ENCODE peak calls at places on chromosomes 5 and 9, in six cellular contexts. X, O, F, S, R and E are unnamed samples.

GRCh38 chr5:15002791-15003190 is 131.2 kb upstream of the ANKH start:
- DNase-seq in X (no peak), O (no peak), F (peak), S (no peak), R (no peak), E (no peak)

GRCh38 chr9:121538221-121538620 is 38.6 kb upstream of the GGTA1 start:
- DNase-seq in X (no peak), O (no peak), F (no peak), S (no peak), R (no peak), E (no peak)

GRCh38 chr9:104961238-104961637 is 33.3 kb upstream of the ABCA1 start:
- DNase-seq in X (peak), O (peak), F (no peak), S (no peak), R (peak), E (peak)

GRCh38 chr5:144582046-144582445 is 411.4 kb downstream of the KCTD16 start:
- DNase-seq in X (no peak), O (no peak), F (no peak), S (no peak), R (no peak), E (no peak)

GRCh38 chr5:157345067-157345466 is 79.1 kb downstream of the CYFIP2 start:
- DNase-seq in X (no peak), O (no peak), F (no peak), S (no peak), R (no peak), E (no peak)

GRCh38 chr9:13904746-13905145 is 409.2 kb downstream of the NFIB start:
- DNase-seq in X (no peak), O (no peak), F (no peak), S (no peak), R (no peak), E (no peak)

GRCh38 chr5:180817847-180818246 is 15.2 kb upstream of the MGAT1 start:
- DNase-seq in X (no peak), O (no peak), F (no peak), S (no peak), R (no peak), E (no peak)

GRCh38 chr5:93070938-93071337 is 510.1 kb downstream of the NR2F1-AS1 start:
- DNase-seq in X (no peak), O (no peak), F (no peak), S (no peak), R (no peak), E (no peak)

GRCh38 chr5:149962040-149962439 is 1.5 kb downstream of the SLC26A2 start:
- DNase-seq in X (peak), O (peak), F (peak), S (no peak), R (peak), E (peak)

GRCh38 chr5:20610650-20611049 is 622.6 kb upstream of the CDH18 start:
- DNase-seq in X (no peak), O (no peak), F (no peak), S (no peak), R (no peak), E (no peak)

GRCh38 chr5:56480305-56481146 is 247.4 kb upstream of the ANKRD55 start:
- DNase-seq in X (peak), O (peak), F (peak), S (peak), R (peak), E (no peak)

GRCh38 chr9:38372685-38373619 is 19.6 kb upstream of the ALDH1B1 start:
- DNase-seq in X (no peak), O (peak), F (no peak), S (no peak), R (no peak), E (no peak)

GRCh38 chr9:123828449-123828848 is 101.5 kb downstream of the DENND1A start:
- DNase-seq in X (no peak), O (no peak), F (no peak), S (no peak), R (no peak), E (no peak)

GRCh38 chr5:111950660-111951059 is 193.7 kb upstream of the NREP start:
- DNase-seq in X (peak), O (no peak), F (no peak), S (no peak), R (peak), E (no peak)

GRCh38 chr9:99822096-99822595 is 461 bp downstream of the NR4A3 start:
- DNase-seq in X (peak), O (peak), F (no peak), S (no peak), R (peak), E (no peak)

GRCh38 chr5:85017271-85017670 is 632.6 kb upstream of the EDIL3 start:
- DNase-seq in X (peak), O (no peak), F (no peak), S (no peak), R (peak), E (no peak)

GRCh38 chr9:114140850-114141249 is 14.5 kb upstream of the COL27A1 start:
- DNase-seq in X (no peak), O (peak), F (no peak), S (no peak), R (no peak), E (no peak)

GRCh38 chr9:115296831-115297565 is 179.0 kb upstream of the TNC start:
- DNase-seq in X (peak), O (no peak), F (peak), S (no peak), R (peak), E (no peak)

GRCh38 chr9:80492221-80492620 is 920.5 kb downstream of the TLE4 start:
- DNase-seq in X (no peak), O (peak), F (no peak), S (no peak), R (peak), E (no peak)

GRCh38 chr5:150313921-150314716 is 11.4 kb upstream of the ARSI start:
- DNase-seq in X (no peak), O (peak), F (no peak), S (no peak), R (no peak), E (no peak)

GRCh38 chr5:61344187-61344944 is 12.3 kb downstream of the ZSWIM6 start:
- DNase-seq in X (no peak), O (peak), F (no peak), S (no peak), R (peak), E (no peak)

GRCh38 chr5:52690236-52690685 is 97.5 kb upstream of the ITGA1 start:
- DNase-seq in X (no peak), O (no peak), F (peak), S (no peak), R (peak), E (no peak)

GRCh38 chr9:136910901-136911245 is 24.6 kb downstream of the TRAF2 start:
- DNase-seq in X (no peak), O (no peak), F (no peak), S (no peak), R (no peak), E (no peak)